ENCODE peak calls at places on chromosomes 7 and 10, in five cellular contexts. One of them, this sample, is unnamed.

GRCh38 chr10:77195101-77195500 is 442.5 kb downstream of the KCNMA1 start:
- DNase-seq in fibroblast of pulmonary artery: peak
- DNase-seq in lower leg skin: no peak
- DNase-seq in iPS-NIHi11: no peak
- DNase-seq in EL: peak
- DNase-seq in this sample: no peak

GRCh38 chr10:28586176-28586575 is 53.3 kb downstream of the WAC start:
- DNase-seq in fibroblast of pulmonary artery: no peak
- DNase-seq in lower leg skin: no peak
- DNase-seq in iPS-NIHi11: no peak
- DNase-seq in EL: no peak
- DNase-seq in this sample: no peak

GRCh38 chr7:99447943-99448342 is 9.2 kb downstream of the CPSF4 start:
- DNase-seq in fibroblast of pulmonary artery: no peak
- DNase-seq in lower leg skin: no peak
- DNase-seq in iPS-NIHi11: no peak
- DNase-seq in EL: no peak
- DNase-seq in this sample: no peak

GRCh38 chr10:122878799-122879338 is 512 bp downstream of the FAM24B start:
- DNase-seq in fibroblast of pulmonary artery: peak
- DNase-seq in lower leg skin: no peak
- DNase-seq in iPS-NIHi11: no peak
- DNase-seq in EL: peak
- DNase-seq in this sample: no peak

GRCh38 chr7:7254908-7255307 is 72.6 kb downstream of the C1GALT1 start:
- DNase-seq in fibroblast of pulmonary artery: no peak
- DNase-seq in lower leg skin: no peak
- DNase-seq in iPS-NIHi11: no peak
- DNase-seq in EL: no peak
- DNase-seq in this sample: no peak

GRCh38 chr10:79143879-79144278 is 75.1 kb downstream of the ZMIZ1 start:
- DNase-seq in fibroblast of pulmonary artery: no peak
- DNase-seq in lower leg skin: no peak
- DNase-seq in iPS-NIHi11: no peak
- DNase-seq in EL: no peak
- DNase-seq in this sample: no peak

GRCh38 chr10:27625452-27626345 is 119.9 kb downstream of the MKX start:
- DNase-seq in fibroblast of pulmonary artery: no peak
- DNase-seq in lower leg skin: no peak
- DNase-seq in iPS-NIHi11: peak
- DNase-seq in EL: no peak
- DNase-seq in this sample: no peak

GRCh38 chr7:18174996-18175395 is 147.3 kb upstream of the PRPS1L1 start:
- DNase-seq in fibroblast of pulmonary artery: no peak
- DNase-seq in lower leg skin: no peak
- DNase-seq in iPS-NIHi11: no peak
- DNase-seq in EL: no peak
- DNase-seq in this sample: no peak

GRCh38 chr7:74174606-74175082 is 488 bp downstream of the EIF4H start:
- DNase-seq in fibroblast of pulmonary artery: peak
- DNase-seq in lower leg skin: peak
- DNase-seq in iPS-NIHi11: peak
- DNase-seq in EL: peak
- DNase-seq in this sample: no peak

GRCh38 chr10:109237050-109237449 is 686.3 kb downstream of the XPNPEP1 start:
- DNase-seq in fibroblast of pulmonary artery: no peak
- DNase-seq in lower leg skin: no peak
- DNase-seq in iPS-NIHi11: no peak
- DNase-seq in EL: no peak
- DNase-seq in this sample: no peak

GRCh38 chr7:121385800-121386179 is 10.3 kb downstream of the FAM3C start:
- DNase-seq in fibroblast of pulmonary artery: peak
- DNase-seq in lower leg skin: no peak
- DNase-seq in iPS-NIHi11: no peak
- DNase-seq in EL: no peak
- DNase-seq in this sample: no peak